ENCODE peak calls at places on chromosomes 7 and 10, in seven cellular contexts. V, A, L, O, M, W and K are unnamed samples. For H3K36me3, the result is how much of the 10 kb centered on the place peaks cover.

GRCh38 chr10:133067152-133068090 is 20.3 kb upstream of the ADGRA1 start:
- DNase-seq in L (no peak), O (no peak), M (no peak), V (no peak), W (no peak), A (no peak), K (no peak)

GRCh38 chr10:100912013-100912608 is 652 bp upstream of the SLF2 start:
- DNase-seq in V (no peak), L (no peak), A (no peak), M (no peak), O (no peak), W (no peak), K (no peak)

GRCh38 chr7:44307301-44307900 is 18.0 kb downstream of the CAMK2B start:
- DNase-seq in O (peak), A (peak), V (no peak), W (no peak), M (no peak), L (no peak), K (no peak)

GRCh38 chr7:65972976-65973375 is 9.0 kb downstream of the GUSB start:
- DNase-seq in O (no peak), L (no peak), W (no peak), A (no peak), V (no peak), M (peak), K (peak)

GRCh38 chr10:22250897-22251605 is 33.2 kb upstream of the EBLN1 start:
- DNase-seq in W (no peak), O (no peak), L (no peak), M (no peak), A (no peak), V (no peak), K (no peak)

GRCh38 chr10:14185501-14186045 is 145.2 kb downstream of the FRMD4A start:
- DNase-seq in M (no peak), V (no peak), L (no peak), O (no peak), W (no peak), A (peak), K (no peak)

GRCh38 chr7:108188724-108189123 is 58.6 kb upstream of the LAMB4 start:
- DNase-seq in O (no peak), A (no peak), W (no peak), M (no peak), L (no peak), V (no peak), K (no peak)

GRCh38 chr7:3068568-3068967 is 24.9 kb upstream of the CARD11 start:
- DNase-seq in A (no peak), V (no peak), L (no peak), W (no peak), O (no peak), M (no peak), K (no peak)

GRCh38 chr10:15563161-15563715 is 156.5 kb downstream of the ITGA8 start:
- DNase-seq in V (no peak), L (no peak), A (no peak), M (no peak), O (no peak), W (no peak), K (no peak)

GRCh38 chr7:1489336-1489735 is 14.9 kb downstream of the INTS1 start:
- DNase-seq in L (no peak), M (no peak), W (no peak), A (no peak), O (no peak), V (no peak), K (no peak)
- H3K36me3 ChIP-seq in L (under half), M (under half), W (half or more), A (half or more), O (half or more), V (under half), K (under half)

GRCh38 chr7:100893318-100893895 is 2.3 kb downstream of the ACHE start:
- DNase-seq in L (no peak), A (no peak), W (no peak), V (no peak), O (no peak), M (no peak), K (no peak)
- H3K27ac ChIP-seq in L (no peak), A (no peak), W (no peak), V (no peak), O (no peak), M (no peak), K (no peak)

GRCh38 chr10:79176052-79176501 is 107.3 kb downstream of the ZMIZ1 start:
- DNase-seq in V (no peak), A (no peak), W (no peak), L (no peak), O (no peak), M (no peak), K (no peak)
- H3K36me3 ChIP-seq in V (under half), A (under half), W (under half), L (under half), O (under half), M (under half), K (under half)

DNA sequence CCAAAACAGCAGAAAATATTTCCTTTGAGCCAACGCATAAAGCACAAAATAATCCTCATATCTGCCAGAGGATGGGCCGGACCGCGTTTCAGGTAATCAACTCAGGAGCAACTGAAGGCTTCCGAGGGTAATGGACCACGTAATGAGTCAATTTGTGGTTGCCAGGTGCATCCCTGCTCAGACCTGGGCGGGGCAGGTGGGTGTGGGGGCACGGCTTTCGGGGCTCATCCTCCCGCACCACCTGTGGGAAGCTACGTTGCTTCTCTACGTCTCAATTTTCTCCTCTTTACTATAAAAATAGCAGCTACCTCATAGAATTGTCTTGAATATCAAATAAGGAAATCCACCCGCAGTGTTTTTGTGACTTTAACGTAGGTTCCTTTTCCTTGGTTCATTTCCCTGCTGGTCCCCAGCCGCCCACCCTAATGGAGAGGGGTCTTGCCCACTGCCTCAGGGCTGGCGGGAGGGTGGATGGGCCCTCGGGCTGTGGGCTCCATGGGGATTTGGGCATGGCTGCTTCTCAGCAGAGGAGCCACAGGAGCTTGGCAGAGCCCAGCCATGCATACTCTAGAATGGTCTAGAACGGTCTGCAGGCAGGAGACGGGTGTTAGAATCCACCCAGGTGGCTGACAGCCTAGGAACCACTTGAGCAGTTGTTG is 324.7 kb downstream of the ADARB2 start:
- DNase-seq in O (no peak), M (no peak), A (no peak), V (no peak), W (no peak), L (no peak), K (no peak)
- H3K27ac ChIP-seq in O (no peak), M (no peak), A (no peak), V (no peak), W (no peak), L (no peak), K (no peak)

GRCh38 chr10:127978481-127978880 is 71.6 kb downstream of the PTPRE start:
- DNase-seq in M (no peak), L (no peak), A (no peak), V (no peak), W (no peak), O (no peak), K (no peak)

GRCh38 chr10:127979017-127979416 is 72.1 kb downstream of the PTPRE start:
- DNase-seq in O (no peak), M (no peak), L (no peak), A (no peak), W (no peak), V (no peak), K (no peak)

GRCh38 chr10:127976701-127977367 is 69.9 kb downstream of the PTPRE start:
- DNase-seq in A (no peak), V (no peak), W (no peak), M (no peak), L (no peak), O (no peak), K (no peak)

GRCh38 chr10:127976286-127976685 is 69.4 kb downstream of the PTPRE start:
- DNase-seq in M (no peak), O (no peak), V (no peak), L (no peak), A (peak), W (no peak), K (no peak)

GRCh38 chr10:127977368-127978009 is 70.6 kb downstream of the PTPRE start:
- DNase-seq in W (peak), L (peak), O (peak), V (no peak), A (peak), M (no peak), K (peak)
- H3K36me3 ChIP-seq in W (under half), L (under half), O (under half), V (under half), A (under half), M (under half), K (under half)

GRCh38 chr10:119852822-119853221 is 19.8 kb downstream of the MCMBP start:
- DNase-seq in W (no peak), L (no peak), A (no peak), V (no peak), O (no peak), M (no peak), K (no peak)

GRCh38 chr10:119849031-119849789 is 23.4 kb downstream of the MCMBP start:
- DNase-seq in L (no peak), M (no peak), A (no peak), W (no peak), O (no peak), V (no peak), K (no peak)

GRCh38 chr10:119853584-119853983 is 19.1 kb downstream of the MCMBP start:
- DNase-seq in V (no peak), A (no peak), M (no peak), W (no peak), O (no peak), L (no peak), K (no peak)

GRCh38 chr10:119852277-119852676 is 20.4 kb downstream of the MCMBP start:
- DNase-seq in L (no peak), M (no peak), V (no peak), A (no peak), O (no peak), W (no peak), K (no peak)

DNA sequence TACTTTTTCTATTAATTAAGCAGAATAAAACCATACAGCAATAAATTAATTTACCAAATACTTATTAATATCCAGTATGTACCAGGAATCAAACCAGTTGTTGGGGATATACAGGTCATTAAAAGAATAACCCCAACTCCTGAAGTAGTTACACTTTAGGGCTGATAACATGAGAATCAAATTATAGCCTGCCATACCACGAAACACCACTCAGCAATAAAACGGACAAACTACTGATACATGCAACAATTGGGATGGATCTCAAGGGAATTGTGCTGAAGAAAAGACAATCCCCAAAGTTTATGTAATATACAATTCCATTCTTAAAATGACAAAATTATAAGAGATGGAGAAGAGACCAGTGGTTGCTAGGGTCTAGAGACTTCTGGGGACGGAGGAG is 22.7 kb downstream of the MCMBP start:
- DNase-seq in A (no peak), V (no peak), O (no peak), W (no peak), L (no peak), M (no peak), K (no peak)
- H3K27ac ChIP-seq in A (no peak), V (no peak), O (no peak), W (no peak), L (no peak), M (no peak), K (no peak)

GRCh38 chr7:138025215-138026186 is 23.6 kb upstream of the CREB3L2 start:
- DNase-seq in A (no peak), W (no peak), M (no peak), V (no peak), L (no peak), O (no peak), K (no peak)

GRCh38 chr7:138024334-138024691 is 22.4 kb upstream of the CREB3L2 start:
- DNase-seq in V (no peak), O (no peak), A (no peak), M (no peak), W (no peak), L (no peak), K (no peak)

GRCh38 chr7:138024765-138025164 is 22.9 kb upstream of the CREB3L2 start:
- DNase-seq in O (no peak), M (no peak), A (no peak), W (no peak), L (no peak), V (no peak), K (no peak)

GRCh38 chr7:138021889-138022288 is 20.0 kb upstream of the CREB3L2 start:
- DNase-seq in A (no peak), O (no peak), M (no peak), L (no peak), V (no peak), W (no peak), K (no peak)

DNA sequence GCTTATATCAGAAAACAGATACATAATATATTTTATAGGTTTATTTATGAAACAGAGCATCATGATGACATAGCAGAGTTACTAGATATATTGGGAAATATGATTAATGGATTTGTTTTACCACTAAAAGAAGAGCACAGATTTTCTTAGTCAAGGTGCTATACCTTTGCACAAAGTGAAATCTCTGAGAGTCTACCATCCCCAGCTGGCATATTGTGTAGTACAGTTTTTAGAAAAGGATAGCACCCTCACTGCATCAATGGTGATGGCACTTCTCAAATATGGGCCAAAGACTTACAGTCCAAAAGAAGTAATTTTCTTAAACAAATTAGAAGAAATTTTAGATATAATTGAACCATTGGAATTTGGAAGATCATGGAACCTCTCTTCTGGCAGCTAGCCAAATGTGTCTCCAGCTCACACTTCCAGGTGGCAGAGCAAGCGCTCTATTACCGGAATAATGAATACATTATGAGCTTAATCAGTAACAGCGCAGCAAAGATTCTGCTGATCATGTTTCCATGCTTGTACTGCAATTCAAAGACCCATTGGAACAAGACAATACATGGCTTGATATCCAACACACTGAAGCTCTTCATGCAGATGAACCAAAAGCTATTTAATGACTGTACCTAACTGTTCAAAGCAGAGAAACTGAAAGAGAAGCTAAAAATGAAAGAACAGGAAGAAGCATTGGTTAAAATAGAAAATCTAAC is 21.9 kb upstream of the CREB3L2 start:
- DNase-seq in L (no peak), W (no peak), O (no peak), V (no peak), A (no peak), M (no peak), K (no peak)
- H3K36me3 ChIP-seq in L (under half), W (under half), O (under half), V (under half), A (under half), M (under half), K (under half)

DNA sequence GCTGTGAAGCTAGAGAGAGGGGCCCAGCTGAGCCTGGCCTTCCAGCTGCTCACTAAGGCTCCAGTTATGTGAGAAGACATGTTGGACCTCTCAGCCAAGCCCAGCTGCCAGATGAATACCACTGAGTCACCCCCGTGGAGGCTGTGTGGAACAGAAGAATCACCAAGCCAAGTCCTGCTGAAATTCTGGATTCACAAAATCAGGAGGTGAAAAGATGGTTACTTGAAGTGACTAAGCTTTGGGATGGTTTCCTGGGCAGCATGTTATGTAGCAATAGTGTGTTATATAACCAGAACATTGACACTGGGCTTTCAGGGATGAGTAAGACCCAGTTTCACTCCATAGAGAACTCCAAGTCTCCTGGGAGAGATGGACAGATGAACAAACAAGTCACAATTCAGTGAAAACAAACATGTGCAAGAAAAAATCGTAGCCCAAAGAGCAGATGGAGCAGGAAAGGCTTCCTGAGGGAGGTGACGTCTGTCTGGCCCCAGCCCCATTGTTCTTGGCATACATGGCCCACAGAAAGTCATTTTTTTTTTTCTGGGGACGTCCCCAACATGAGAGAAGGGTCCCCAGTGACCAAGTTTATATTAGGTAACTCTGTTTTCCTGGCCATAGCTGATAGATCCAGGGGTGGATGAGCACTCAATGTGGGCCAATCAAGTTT is 64.1 kb upstream of the PDZD8 start:
- DNase-seq in W (no peak), L (peak), O (peak), V (no peak), M (no peak), A (no peak), K (peak)
- H3K27ac ChIP-seq in W (no peak), L (no peak), O (no peak), V (no peak), M (no peak), A (no peak), K (no peak)

DNA sequence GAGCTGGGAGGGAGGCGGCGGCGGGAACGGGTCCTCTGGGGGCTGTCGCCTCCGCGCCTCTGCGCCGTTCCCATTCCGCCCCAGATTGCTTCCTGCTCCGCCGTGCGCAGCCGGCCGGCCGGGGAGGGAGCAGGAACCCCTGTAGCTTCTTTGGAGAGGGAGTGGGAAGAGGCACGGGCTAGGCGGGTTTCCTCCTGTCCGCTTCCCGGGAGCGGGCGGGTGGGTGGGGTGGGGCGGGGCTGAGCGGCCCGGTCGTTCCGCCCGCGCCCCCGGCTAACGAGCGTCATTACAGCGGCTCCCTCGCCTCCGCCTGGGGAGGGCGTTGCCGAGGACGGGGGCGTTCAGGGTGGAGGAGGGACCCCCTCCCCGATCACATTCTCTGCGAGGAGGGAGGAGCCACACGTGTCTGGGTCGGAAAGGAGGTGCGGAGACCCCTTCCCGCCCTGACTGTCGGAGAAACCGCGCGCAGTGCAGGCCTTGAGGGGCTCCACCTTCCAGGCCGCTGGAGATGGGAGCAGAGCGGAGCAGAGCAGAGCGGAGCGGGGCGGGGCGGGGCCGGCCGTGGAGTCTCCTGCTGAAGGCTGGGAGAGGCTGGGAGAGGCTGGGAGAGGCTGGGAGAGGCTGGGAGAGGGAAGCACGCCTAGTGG is 39.7 kb downstream of the AGAP3 start:
- DNase-seq in L (no peak), A (no peak), V (no peak), W (peak), M (no peak), O (no peak), K (no peak)
- H3K36me3 ChIP-seq in L (under half), A (half or more), V (under half), W (half or more), M (under half), O (half or more), K (under half)